ENCODE peak calls at places on chromosomes 6 and 20, in six cellular contexts. One of them, this sample, is unnamed.

GRCh38 chr20:61708891-61709290 is 356.8 kb downstream of the TAF4 start:
- DNase-seq in pancreas: no peak
- DNase-seq in fibroblast of lung: no peak
- DNase-seq in astrocyte: no peak
- DNase-seq in A549: no peak
- DNase-seq in naive thymus-derived CD4-positive, alpha-beta T cell: no peak
- DNase-seq in this sample: no peak

GRCh38 chr6:25318589-25318988 is 39.4 kb downstream of the CARMIL1 start:
- DNase-seq in pancreas: no peak
- DNase-seq in fibroblast of lung: no peak
- DNase-seq in astrocyte: no peak
- DNase-seq in A549: no peak
- DNase-seq in naive thymus-derived CD4-positive, alpha-beta T cell: no peak
- DNase-seq in this sample: no peak

GRCh38 chr20:13819885-13820645 is 35.2 kb downstream of the NDUFAF5 start:
- DNase-seq in pancreas: peak; percentile 52
- DNase-seq in fibroblast of lung: peak; percentile 52
- DNase-seq in astrocyte: peak; percentile 29
- DNase-seq in A549: peak; percentile 73
- DNase-seq in naive thymus-derived CD4-positive, alpha-beta T cell: peak; percentile 19
- DNase-seq in this sample: peak; percentile 16

GRCh38 chr20:3353646-3354045 is 53.8 kb downstream of the DNAAF9 start:
- DNase-seq in pancreas: no peak
- DNase-seq in fibroblast of lung: no peak
- DNase-seq in astrocyte: no peak
- DNase-seq in A549: no peak
- DNase-seq in naive thymus-derived CD4-positive, alpha-beta T cell: no peak
- DNase-seq in this sample: no peak

GRCh38 chr20:59620860-59621485 is 16.6 kb downstream of the PHACTR3 start:
- DNase-seq in pancreas: no peak
- DNase-seq in fibroblast of lung: no peak
- DNase-seq in astrocyte: no peak
- DNase-seq in A549: no peak
- DNase-seq in naive thymus-derived CD4-positive, alpha-beta T cell: no peak
- DNase-seq in this sample: no peak

GRCh38 chr20:53692465-53693067 is 98.9 kb upstream of the ZNF217 start:
- DNase-seq in pancreas: no peak
- DNase-seq in fibroblast of lung: peak; percentile 96
- DNase-seq in astrocyte: peak; percentile 95
- DNase-seq in A549: no peak
- DNase-seq in naive thymus-derived CD4-positive, alpha-beta T cell: no peak
- DNase-seq in this sample: no peak

GRCh38 chr6:13717787-13718458 is 6.3 kb upstream of the RANBP9 start:
- DNase-seq in pancreas: no peak
- DNase-seq in fibroblast of lung: no peak
- DNase-seq in astrocyte: no peak
- DNase-seq in A549: no peak
- DNase-seq in naive thymus-derived CD4-positive, alpha-beta T cell: no peak
- DNase-seq in this sample: no peak

GRCh38 chr6:19669206-19669605 is 168.0 kb upstream of the ID4 start:
- DNase-seq in pancreas: peak; percentile 11
- DNase-seq in fibroblast of lung: peak; percentile 67
- DNase-seq in astrocyte: peak; percentile 55
- DNase-seq in A549: no peak
- DNase-seq in naive thymus-derived CD4-positive, alpha-beta T cell: no peak
- DNase-seq in this sample: no peak

GRCh38 chr6:119497988-119498727 is 148.6 kb upstream of the MAN1A1 start:
- DNase-seq in pancreas: no peak
- DNase-seq in fibroblast of lung: no peak
- DNase-seq in astrocyte: no peak
- DNase-seq in A549: no peak
- DNase-seq in naive thymus-derived CD4-positive, alpha-beta T cell: no peak
- DNase-seq in this sample: no peak

GRCh38 chr6:74598473-74599393 is 607.1 kb downstream of the COL12A1 start:
- DNase-seq in pancreas: no peak
- DNase-seq in fibroblast of lung: peak; percentile 69
- DNase-seq in astrocyte: peak; percentile 58
- DNase-seq in A549: peak; percentile 74
- DNase-seq in naive thymus-derived CD4-positive, alpha-beta T cell: no peak
- DNase-seq in this sample: no peak

GRCh38 chr6:109869398-109870165 is 108.5 kb upstream of the GPR6 start:
- DNase-seq in pancreas: no peak
- DNase-seq in fibroblast of lung: no peak
- DNase-seq in astrocyte: no peak
- DNase-seq in A549: no peak
- DNase-seq in naive thymus-derived CD4-positive, alpha-beta T cell: no peak
- DNase-seq in this sample: no peak
- H3K9me3 ChIP-seq in pancreas: no peaks in the 10 kb centered on the region
- H3K9me3 ChIP-seq in fibroblast of lung: no peaks in the 10 kb centered on the region
- H3K9me3 ChIP-seq in astrocyte: no peaks in the 10 kb centered on the region
- H3K9me3 ChIP-seq in A549: no peaks in the 10 kb centered on the region
- H3K9me3 ChIP-seq in naive thymus-derived CD4-positive, alpha-beta T cell: no peaks in the 10 kb centered on the region
- H3K9me3 ChIP-seq in this sample: no peaks in the 10 kb centered on the region

GRCh38 chr20:31475472-31476312 is 604 bp downstream of the REM1 start:
- DNase-seq in pancreas: no peak
- DNase-seq in fibroblast of lung: no peak
- DNase-seq in astrocyte: no peak
- DNase-seq in A549: no peak
- DNase-seq in naive thymus-derived CD4-positive, alpha-beta T cell: no peak
- DNase-seq in this sample: no peak

GRCh38 chr20:31473331-31474096 is 1.4 kb downstream of the DEFB124 start:
- DNase-seq in pancreas: no peak
- DNase-seq in fibroblast of lung: no peak
- DNase-seq in astrocyte: no peak
- DNase-seq in A549: no peak
- DNase-seq in naive thymus-derived CD4-positive, alpha-beta T cell: no peak
- DNase-seq in this sample: no peak

GRCh38 chr20:31476313-31476623 is 1.2 kb downstream of the REM1 start:
- DNase-seq in pancreas: no peak
- DNase-seq in fibroblast of lung: no peak
- DNase-seq in astrocyte: no peak
- DNase-seq in A549: no peak
- DNase-seq in naive thymus-derived CD4-positive, alpha-beta T cell: no peak
- DNase-seq in this sample: no peak

GRCh38 chr20:31474097-31474436 is 860 bp downstream of the DEFB124 start:
- DNase-seq in pancreas: no peak
- DNase-seq in fibroblast of lung: no peak
- DNase-seq in astrocyte: no peak
- DNase-seq in A549: no peak
- DNase-seq in naive thymus-derived CD4-positive, alpha-beta T cell: no peak
- DNase-seq in this sample: no peak

GRCh38 chr20:31475032-31475431 is at the start of the genes DEFB124 and REM1:
- DNase-seq in pancreas: no peak
- DNase-seq in fibroblast of lung: no peak
- DNase-seq in astrocyte: no peak
- DNase-seq in A549: no peak
- DNase-seq in naive thymus-derived CD4-positive, alpha-beta T cell: no peak
- DNase-seq in this sample: no peak
- H3K4me3 ChIP-seq in pancreas: peak within 1 kb of the TSS; percentile 24
- H3K4me3 ChIP-seq in fibroblast of lung: peak within 1 kb of the TSS; percentile 28
- H3K4me3 ChIP-seq in astrocyte: no peak within 1 kb of the TSS
- H3K4me3 ChIP-seq in A549: peak within 1 kb of the TSS; percentile 23
- H3K4me3 ChIP-seq in naive thymus-derived CD4-positive, alpha-beta T cell: no peak within 1 kb of the TSS
- H3K4me3 ChIP-seq in this sample: peak within 1 kb of the TSS; percentile 22

GRCh38 chr6:35876902-35877301 is 44.0 kb downstream of the SRPK1 start:
- DNase-seq in pancreas: no peak
- DNase-seq in fibroblast of lung: no peak
- DNase-seq in astrocyte: no peak
- DNase-seq in A549: no peak
- DNase-seq in naive thymus-derived CD4-positive, alpha-beta T cell: no peak
- DNase-seq in this sample: no peak
- H3K9me3 ChIP-seq in pancreas: no peaks in the 10 kb centered on the region
- H3K9me3 ChIP-seq in fibroblast of lung: no peaks in the 10 kb centered on the region
- H3K9me3 ChIP-seq in astrocyte: peaks cover 2% of the 10 kb centered on the region
- H3K9me3 ChIP-seq in A549: peaks cover 2% of the 10 kb centered on the region
- H3K9me3 ChIP-seq in naive thymus-derived CD4-positive, alpha-beta T cell: no peaks in the 10 kb centered on the region
- H3K9me3 ChIP-seq in this sample: no peaks in the 10 kb centered on the region

GRCh38 chr6:30830438-30830837 is 53.9 kb upstream of the DDR1 start:
- DNase-seq in pancreas: no peak
- DNase-seq in fibroblast of lung: no peak
- DNase-seq in astrocyte: no peak
- DNase-seq in A549: no peak
- DNase-seq in naive thymus-derived CD4-positive, alpha-beta T cell: peak; percentile 19
- DNase-seq in this sample: no peak
- H3K4me3 ChIP-seq in pancreas: no peak overlapping the region
- H3K4me3 ChIP-seq in fibroblast of lung: no peak overlapping the region
- H3K4me3 ChIP-seq in astrocyte: no peak overlapping the region
- H3K4me3 ChIP-seq in A549: no peak overlapping the region
- H3K4me3 ChIP-seq in naive thymus-derived CD4-positive, alpha-beta T cell: peak overlapping the region; percentile 80
- H3K4me3 ChIP-seq in this sample: no peak overlapping the region

This sample was measured in prostate gland.